ENCODE peak calls at places on chromosomes 7 and 10, in six cellular contexts. A, S, J, D, R and W are unnamed samples.
A peak's percentile ranks its signal among the peaks of the same experiment; 100 is the strongest.

GRCh38 chr7:40720401-40720800 is 585.6 kb downstream of the SUGCT start:
- DNase-seq in A (no peak), S (no peak), J (no peak), D (no peak), R (no peak), W (peak; percentile 74)

GRCh38 chr10:92544296-92544695 is 29.6 kb downstream of the IDE start:
- DNase-seq in A (no peak), S (no peak), J (peak; percentile 35), D (no peak), R (no peak), W (peak; percentile 48)

GRCh38 chr10:25467861-25468260 is 293.1 kb downstream of the GPR158 start:
- DNase-seq in A (no peak), S (no peak), J (no peak), D (no peak), R (no peak), W (no peak)

GRCh38 chr10:65907199-65907712 is 1018.6 kb upstream of the LRRTM3 start:
- DNase-seq in A (no peak), S (no peak), J (no peak), D (no peak), R (no peak), W (no peak)

GRCh38 chr7:33961948-33962347 is 56.6 kb downstream of the BMPER start:
- DNase-seq in A (no peak), S (no peak), J (no peak), D (no peak), R (no peak), W (no peak)

GRCh38 chr10:35912615-35913170 is 270.6 kb upstream of the FZD8 start:
- DNase-seq in A (no peak), S (no peak), J (no peak), D (no peak), R (no peak), W (peak; percentile 82)

GRCh38 chr10:36342781-36343180 is 700.7 kb upstream of the FZD8 start:
- DNase-seq in A (no peak), S (no peak), J (no peak), D (no peak), R (no peak), W (no peak)

GRCh38 chr10:104440221-104440620 is 86.6 kb downstream of the CFAP58 start:
- DNase-seq in A (no peak), S (no peak), J (no peak), D (no peak), R (no peak), W (peak; percentile 33)

GRCh38 chr10:78856421-78856820 is 212.3 kb upstream of the ZMIZ1 start:
- DNase-seq in A (no peak), S (no peak), J (no peak), D (no peak), R (no peak), W (no peak)

GRCh38 chr7:158355456-158356065 is 232.1 kb downstream of the PTPRN2 start:
- DNase-seq in A (no peak), S (no peak), J (no peak), D (no peak), R (peak; percentile 17), W (no peak)

GRCh38 chr10:94042001-94042813 is 48.5 kb downstream of the PLCE1 start:
- DNase-seq in A (peak; percentile 75), S (no peak), J (peak; percentile 7), D (no peak), R (no peak), W (peak; percentile 79)

GRCh38 chr10:133162910-133163856 is 3.2 kb downstream of the KNDC1 start:
- DNase-seq in A (no peak), S (no peak), J (no peak), D (no peak), R (no peak), W (no peak)
- TF ChIP-seq BHLHE40 in A (no peak), S (no peak), J (no peak), D (no peak), R (no peak), W (no peak)

DNA sequence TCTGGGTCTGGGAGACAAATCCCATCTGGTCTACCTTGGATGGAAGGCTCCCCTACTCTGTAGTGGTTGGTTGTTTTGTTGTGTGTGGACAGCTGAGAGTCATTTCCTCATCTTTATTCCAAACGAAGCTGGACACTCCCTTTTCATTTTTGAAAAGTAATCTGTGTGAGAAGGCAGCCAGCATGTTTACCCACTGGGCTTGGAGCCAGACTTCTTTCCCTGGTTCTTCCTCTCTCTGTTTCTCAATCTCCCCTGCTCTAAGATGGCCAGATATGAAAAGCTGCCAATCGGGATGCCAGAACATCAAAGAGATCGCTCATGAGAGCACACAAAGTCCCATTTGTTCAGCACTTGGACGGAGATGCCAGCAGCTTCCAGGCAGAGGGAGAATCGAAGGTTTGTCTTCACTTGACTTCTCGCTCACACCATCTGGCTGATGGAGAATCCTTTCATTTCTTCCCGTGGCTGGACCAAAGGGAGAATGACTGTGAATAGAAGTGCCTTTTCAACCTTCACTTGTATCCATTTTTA is 108.2 kb upstream of the AGR3 start:
- DNase-seq in A (peak; percentile 67), S (no peak), J (no peak), D (no peak), R (peak; percentile 100), W (peak; percentile 80)
- TF ChIP-seq BHLHE40 in A (no peak), S (no peak), J (no peak), D (no peak), R (peak; percentile 60), W (no peak)

GRCh38 chr10:91163709-91164474 is 56.6 kb upstream of the PCGF5 start:
- DNase-seq in A (peak; percentile 76), S (peak; percentile 30), J (no peak), D (peak; percentile 48), R (peak; percentile 60), W (peak; percentile 93)

GRCh38 chr10:91163269-91163708 is 57.2 kb upstream of the PCGF5 start:
- DNase-seq in A (peak; percentile 14), S (no peak), J (no peak), D (peak; percentile 42), R (peak; percentile 41), W (peak; percentile 62)

GRCh38 chr10:91162050-91162494 is 58.4 kb upstream of the PCGF5 start:
- DNase-seq in A (peak; percentile 32), S (peak; percentile 12), J (no peak), D (peak; percentile 24), R (peak; percentile 6), W (peak; percentile 46)

GRCh38 chr10:91164520-91165065 is 55.9 kb upstream of the PCGF5 start:
- DNase-seq in A (no peak), S (no peak), J (no peak), D (no peak), R (no peak), W (peak; percentile 56)

GRCh38 chr10:91162495-91163268 is 57.8 kb upstream of the PCGF5 start:
- DNase-seq in A (peak; percentile 43), S (peak; percentile 52), J (no peak), D (peak; percentile 75), R (peak; percentile 46), W (peak; percentile 40)
- TF ChIP-seq BHLHE40 in A (no peak), S (no peak), J (peak; percentile 18), D (no peak), R (no peak), W (no peak)

GRCh38 chr7:130611206-130611605 is 57.3 kb downstream of the COPG2 start:
- DNase-seq in A (no peak), S (no peak), J (no peak), D (no peak), R (no peak), W (no peak)
- TF ChIP-seq BHLHE40 in A (no peak), S (no peak), J (no peak), D (no peak), R (no peak), W (no peak)

GRCh38 chr10:51083280-51083986 is 9.1 kb downstream of the PRKG1 start:
- DNase-seq in A (no peak), S (no peak), J (no peak), D (no peak), R (no peak), W (peak; percentile 52)

GRCh38 chr10:51087114-51087513 is 12.8 kb downstream of the PRKG1 start:
- DNase-seq in A (no peak), S (no peak), J (no peak), D (no peak), R (no peak), W (no peak)

GRCh38 chr10:51090190-51090589 is 15.9 kb downstream of the PRKG1 start:
- DNase-seq in A (no peak), S (no peak), J (no peak), D (no peak), R (no peak), W (peak; percentile 56)

GRCh38 chr10:51085204-51085603 is 10.9 kb downstream of the PRKG1 start:
- DNase-seq in A (no peak), S (no peak), J (no peak), D (no peak), R (no peak), W (no peak)

DNA sequence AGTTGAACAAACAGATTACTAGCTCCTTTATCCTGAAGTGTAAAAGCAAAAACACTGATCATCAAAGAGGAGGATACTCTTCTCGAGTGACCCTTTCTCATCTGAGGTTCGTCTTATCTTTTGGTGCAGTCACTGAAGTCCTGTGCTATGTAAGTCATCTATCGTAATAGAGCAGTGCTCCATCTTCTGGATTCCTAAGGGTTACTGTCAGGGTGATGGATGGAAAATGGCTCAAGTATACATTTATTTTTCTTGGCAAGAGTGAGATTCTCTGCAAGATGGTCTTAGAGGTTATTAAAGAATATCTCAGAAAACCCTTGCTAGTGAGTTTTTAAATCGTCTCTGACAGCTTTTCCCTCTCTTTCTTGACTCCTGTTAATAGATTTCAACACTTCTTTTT is 12.4 kb downstream of the PRKG1 start:
- DNase-seq in A (no peak), S (no peak), J (no peak), D (no peak), R (no peak), W (no peak)
- TF ChIP-seq BHLHE40 in A (no peak), S (no peak), J (no peak), D (no peak), R (no peak), W (no peak)

DNA sequence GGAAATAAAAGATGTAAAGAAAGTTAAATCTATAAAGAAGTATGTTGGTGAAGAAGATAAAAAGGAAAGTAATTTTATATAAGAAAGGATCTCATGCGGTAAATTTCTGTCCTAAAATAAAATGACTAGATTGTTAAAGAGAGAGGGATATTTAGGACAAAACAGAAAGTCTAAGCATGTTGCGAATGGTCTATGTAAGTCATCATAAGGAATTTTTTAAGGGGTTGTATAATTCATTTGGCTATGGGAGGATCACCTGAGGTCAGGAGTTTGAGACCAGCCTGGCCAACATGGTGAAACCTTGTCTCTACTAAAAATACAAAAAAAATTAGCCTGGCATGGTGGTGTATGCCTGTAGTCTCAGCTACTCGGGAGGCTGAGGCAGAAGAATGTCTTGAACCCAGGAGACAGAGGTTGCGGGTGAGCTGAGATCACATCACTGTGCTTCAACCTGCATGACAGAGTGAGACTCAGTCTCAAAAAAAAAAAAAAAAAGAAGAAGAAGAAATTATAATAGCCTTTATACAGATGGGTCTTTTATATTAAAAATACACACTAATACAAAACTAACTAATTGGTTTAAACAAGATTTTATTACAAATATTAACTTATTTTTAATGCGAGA is 294.3 kb downstream of the MAGI2 start:
- DNase-seq in A (no peak), S (no peak), J (no peak), D (no peak), R (no peak), W (no peak)
- TF ChIP-seq BHLHE40 in A (no peak), S (no peak), J (no peak), D (no peak), R (no peak), W (no peak)

DNA sequence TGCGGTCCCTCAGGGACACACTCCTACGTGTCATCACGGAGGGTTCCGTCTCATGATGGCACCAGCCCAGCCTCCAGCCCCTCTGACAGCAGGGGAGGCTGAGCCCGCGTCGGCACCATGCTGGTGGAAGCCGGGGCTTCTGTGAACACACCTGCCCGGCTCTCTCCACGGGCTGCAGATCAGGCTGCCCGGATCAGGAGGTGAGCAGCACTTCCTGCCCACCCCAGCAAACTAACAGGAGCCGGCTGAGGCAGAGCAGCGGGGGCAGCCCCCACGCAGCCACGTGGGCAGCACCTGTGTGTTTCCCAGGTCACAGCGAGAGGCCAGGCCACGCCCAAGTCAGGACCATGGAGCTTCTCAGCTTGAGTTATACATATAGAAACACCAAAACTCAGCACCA is 132.6 kb downstream of the TCERG1L start:
- DNase-seq in A (no peak), S (no peak), J (no peak), D (no peak), R (no peak), W (no peak)
- TF ChIP-seq BHLHE40 in A (no peak), S (no peak), J (no peak), D (no peak), R (no peak), W (no peak)